ENCODE peak calls at places on chromosomes 1 and 21, in nine cellular contexts. P is CD8-positive, alpha-beta T cell; X is dorsolateral prefrontal cortex; J is epithelial cell of proximal tubule; F is heart right ventricle; W is cardiac muscle cell; G is CD4-positive, alpha-beta T cell; M is heart left ventricle; D is fibroblast of lung. Z is an unnamed sample.

GRCh38 chr1:183970516-183971300 is 66.8 kb downstream of the COLGALT2 start:
- DNase-seq in F (no peak), D (no peak), M (no peak), X (no peak), J (no peak), W (no peak), G (no peak), P (no peak), Z (no peak)

GRCh38 chr1:159171688-159172501 is 480 bp downstream of the CADM3 start:
- DNase-seq in G (no peak), P (no peak), F (peak), W (peak), D (no peak), X (peak), M (no peak), J (no peak), Z (peak)

GRCh38 chr21:45340515-45340914 is 52.8 kb upstream of the POFUT2 start:
- DNase-seq in W (no peak), X (no peak), D (no peak), P (no peak), M (no peak), J (no peak), G (no peak), F (no peak), Z (no peak)

GRCh38 chr1:164683235-164683634 is 124.3 kb downstream of the PBX1 start:
- DNase-seq in M (no peak), D (no peak), J (no peak), X (no peak), F (no peak), W (no peak), G (no peak), P (no peak), Z (no peak)

GRCh38 chr1:178388398-178389161 is 108.2 kb downstream of the CLEC20A start:
- DNase-seq in F (no peak), W (peak), D (peak), P (no peak), G (no peak), M (no peak), X (no peak), J (no peak), Z (no peak)

GRCh38 chr1:209742409-209743144 is 13.3 kb upstream of the TRAF3IP3 start:
- DNase-seq in F (no peak), M (no peak), J (no peak), P (no peak), X (no peak), W (no peak), D (peak), G (no peak), Z (no peak)

GRCh38 chr1:167565922-167566321 is 12.4 kb upstream of the CREG1 start:
- DNase-seq in F (no peak), M (no peak), W (no peak), G (no peak), D (no peak), J (no peak), P (no peak), X (no peak), Z (no peak)

GRCh38 chr21:35697321-35697808 is 363.0 kb downstream of the SETD4 start:
- DNase-seq in X (peak), J (no peak), D (peak), F (peak), G (no peak), P (no peak), W (peak), M (peak), Z (no peak)

GRCh38 chr21:42833859-42834729 is 45.2 kb downstream of the WDR4 start:
- DNase-seq in J (no peak), M (no peak), D (no peak), F (no peak), X (no peak), P (no peak), G (no peak), W (no peak), Z (no peak)

GRCh38 chr1:92482665-92483441 is 3.9 kb downstream of the GFI1 start:
- DNase-seq in P (no peak), M (no peak), G (peak), X (no peak), W (peak), F (no peak), J (no peak), D (no peak), Z (peak)

GRCh38 chr21:46150073-46150472 is 5.3 kb downstream of the FTCD start:
- DNase-seq in F (no peak), J (no peak), X (peak), P (no peak), M (peak), W (no peak), G (no peak), D (no peak), Z (no peak)

GRCh38 chr1:248757784-248758195 is 2.2 kb upstream of the LYPD8 start:
- DNase-seq in D (no peak), W (no peak), G (no peak), X (no peak), J (peak), F (no peak), M (no peak), P (no peak), Z (no peak)

GRCh38 chr1:235079443-235079967 is 49.1 kb downstream of the TOMM20 start:
- DNase-seq in X (no peak), J (no peak), G (no peak), P (no peak), M (no peak), F (no peak), W (no peak), D (no peak), Z (no peak)

GRCh38 chr1:68916227-68916853 is 419.5 kb upstream of the DEPDC1 start:
- DNase-seq in W (no peak), D (peak), X (no peak), J (peak), G (no peak), M (no peak), F (no peak), P (no peak), Z (no peak)

GRCh38 chr1:26289158-26290059 is 9.5 kb downstream of the SH3BGRL3 start:
- DNase-seq in X (peak), D (no peak), W (no peak), J (no peak), P (no peak), G (no peak), M (no peak), F (no peak), Z (no peak)

GRCh38 chr1:70656371-70656770 is 245.3 kb downstream of the CTH start:
- DNase-seq in J (no peak), W (no peak), D (no peak), M (no peak), P (no peak), G (no peak), F (no peak), X (no peak), Z (no peak)

GRCh38 chr21:22791986-22792560 is 1793.9 kb downstream of the NCAM2 start:
- DNase-seq in D (peak), M (no peak), G (no peak), J (no peak), F (no peak), X (no peak), W (peak), P (no peak), Z (peak)

GRCh38 chr1:224689354-224689753 is 73.2 kb downstream of the CNIH3 start:
- DNase-seq in X (no peak), P (no peak), J (no peak), M (no peak), G (no peak), D (no peak), W (no peak), F (no peak), Z (no peak)

GRCh38 chr1:205543351-205544305 is 39.2 kb downstream of the CDK18 start:
- DNase-seq in J (no peak), M (peak), F (peak), P (no peak), X (peak), G (no peak), D (peak), W (peak), Z (peak)
- TF ChIP-seq CTCF in J (peak), M (no peak), F (no peak), P (no peak), X (peak), G (no peak), D (no peak), W (no peak), Z (no peak)

DNA sequence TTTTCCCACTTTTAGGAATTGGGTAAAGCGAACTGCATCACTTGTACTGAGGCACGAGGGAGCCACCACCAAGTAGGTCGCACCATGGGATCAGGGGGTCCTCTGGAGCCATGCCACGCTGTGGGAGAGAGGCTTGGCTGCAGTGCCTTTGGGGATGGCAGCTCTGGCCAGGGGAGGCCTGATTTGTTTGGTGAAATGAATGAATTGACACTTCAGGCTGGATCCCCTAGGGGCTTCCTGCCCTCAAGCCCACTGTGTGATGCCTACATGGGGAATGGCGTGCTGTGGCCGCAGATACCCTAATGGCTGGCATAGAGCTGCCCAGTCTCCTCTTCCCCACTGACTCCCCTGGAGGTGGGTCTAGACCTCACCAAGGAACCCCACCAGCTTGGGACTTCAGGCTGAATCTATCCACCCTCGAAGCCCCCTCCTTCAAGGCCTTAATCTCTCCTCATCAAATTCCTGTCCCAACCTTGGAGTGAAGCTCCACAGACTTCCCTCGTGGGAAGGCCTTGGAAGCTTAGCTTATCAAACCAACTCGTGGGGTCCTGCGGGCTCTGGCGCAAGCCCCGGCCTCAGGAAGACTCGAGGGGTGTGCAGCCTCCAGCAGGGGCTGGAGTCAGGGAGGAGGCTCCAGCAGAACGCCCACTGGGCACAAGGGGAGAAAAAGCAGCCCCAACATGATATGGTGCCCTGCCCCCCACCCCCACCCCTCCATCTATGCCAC is 64.6 kb downstream of the VWA5B1 start:
- DNase-seq in X (no peak), P (no peak), G (no peak), M (no peak), W (no peak), D (no peak), J (no peak), F (no peak), Z (no peak)
- TF ChIP-seq CTCF in X (no peak), P (no peak), G (no peak), M (no peak), W (no peak), D (no peak), J (no peak), F (no peak), Z (no peak)

GRCh38 chr1:153087692-153088091 is 6.6 kb downstream of the SPRR2E start:
- DNase-seq in D (no peak), P (no peak), W (no peak), J (no peak), M (no peak), F (no peak), G (no peak), X (no peak), Z (no peak)

DNA sequence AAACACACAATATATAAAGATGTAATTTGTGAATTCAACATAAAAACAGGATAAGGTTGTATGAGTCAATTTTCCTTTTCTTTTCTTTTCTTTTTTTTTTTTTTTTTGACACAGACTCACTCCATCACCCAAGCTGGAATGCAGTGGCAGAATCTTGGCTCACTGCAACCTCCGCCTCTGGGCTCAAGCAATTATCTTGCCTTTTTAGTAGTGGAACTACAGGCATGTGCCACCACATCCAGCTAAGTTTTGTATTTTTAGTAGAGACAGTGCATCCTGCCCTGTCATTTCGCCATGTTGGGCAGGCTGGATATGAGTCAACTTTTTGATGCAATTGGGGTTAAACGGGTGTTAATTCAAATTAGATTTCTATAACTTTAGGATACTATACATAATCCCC is 10.3 kb upstream of the SPRR2B start:
- DNase-seq in X (no peak), M (no peak), W (no peak), G (no peak), P (no peak), F (no peak), J (no peak), D (no peak), Z (no peak)
- TF ChIP-seq CTCF in X (no peak), M (no peak), W (no peak), G (no peak), P (no peak), F (no peak), J (no peak), D (no peak), Z (no peak)

GRCh38 chr1:42006836-42007235 is 88.1 kb upstream of the HIVEP3 start:
- DNase-seq in J (no peak), W (no peak), X (no peak), G (no peak), F (no peak), P (no peak), M (no peak), D (peak), Z (no peak)

GRCh38 chr1:42004322-42004721 is 85.6 kb upstream of the HIVEP3 start:
- DNase-seq in W (no peak), X (no peak), F (no peak), D (no peak), G (no peak), P (no peak), M (no peak), J (no peak), Z (no peak)

GRCh38 chr1:42005530-42005929 is 86.8 kb upstream of the HIVEP3 start:
- DNase-seq in P (no peak), X (no peak), W (no peak), G (no peak), J (no peak), F (no peak), D (no peak), M (no peak), Z (no peak)

GRCh38 chr1:42004860-42005259 is 86.1 kb upstream of the HIVEP3 start:
- DNase-seq in M (no peak), G (no peak), J (no peak), P (no peak), X (no peak), D (no peak), W (no peak), F (no peak), Z (no peak)

GRCh38 chr1:42006093-42006492 is 87.4 kb upstream of the HIVEP3 start:
- DNase-seq in F (no peak), J (no peak), P (no peak), W (no peak), D (no peak), G (no peak), X (no peak), M (no peak), Z (no peak)
- TF ChIP-seq CTCF in F (no peak), J (no peak), P (no peak), W (no peak), D (no peak), G (no peak), X (no peak), M (no peak), Z (no peak)

Z was measured in neural crest cell.